ENCODE peak calls at places on chromosomes 6 and 20, in four cellular contexts. C is Right ventricle myocardium superior, S is lower lobe of right lung, L is type B pancreatic cell. R is an unnamed sample.

GRCh38 chr20:25039697-25040437 is 18.1 kb downstream of the ACSS1 start:
- DNase-seq in S (peak), C (peak), L (no peak), R (peak)

GRCh38 chr6:166989427-166990034 is 9.7 kb upstream of the CEP43 start:
- DNase-seq in S (no peak), L (no peak), C (no peak), R (no peak)

GRCh38 chr6:168636147-168636982 is 195.4 kb downstream of the SMOC2 start:
- DNase-seq in C (no peak), L (no peak), S (no peak), R (no peak)

GRCh38 chr20:50260480-50261221 is 70.0 kb downstream of the CEBPB start:
- DNase-seq in C (peak), L (no peak), S (peak), R (no peak)

GRCh38 chr6:36129889-36130671 is at the start of gene MAPK13:
- DNase-seq in S (peak), C (no peak), L (no peak), R (no peak)

GRCh38 chr6:33905081-33905609 is 101.3 kb upstream of the MLN start:
- DNase-seq in S (peak), C (no peak), L (no peak), R (no peak)

GRCh38 chr20:32387262-32387661 is 29.1 kb downstream of the ASXL1 start:
- DNase-seq in C (no peak), L (no peak), S (no peak), R (no peak)

GRCh38 chr6:157861814-157862213 is 38.8 kb downstream of the SNX9 start:
- DNase-seq in C (no peak), S (no peak), L (no peak), R (peak)

GRCh38 chr20:37349517-37350491 is 3.9 kb downstream of the SRC start:
- DNase-seq in L (no peak), C (no peak), S (no peak), R (no peak)

GRCh38 chr6:33620584-33621395 is at the start of gene ITPR3:
- DNase-seq in L (no peak), S (peak), C (peak), R (peak)

GRCh38 chr20:33925867-33926266 is 67.8 kb upstream of the RALY start:
- DNase-seq in S (no peak), C (no peak), L (no peak), R (no peak)

GRCh38 chr6:147507162-147508072 is 1.1 kb upstream of the SAMD5 start:
- DNase-seq in S (peak), L (no peak), C (no peak), R (no peak)

GRCh38 chr20:740162-740561 is 28.1 kb downstream of the SLC52A3 start:
- DNase-seq in S (no peak), L (no peak), C (no peak), R (no peak)

GRCh38 chr20:676967-677366 is 1.4 kb upstream of the SCRT2 start:
- DNase-seq in C (no peak), L (no peak), S (no peak), R (no peak)

GRCh38 chr6:30481213-30481964 is 7.9 kb upstream of the HLA-E start:
- DNase-seq in L (no peak), C (no peak), S (no peak), R (no peak)

GRCh38 chr20:50562262-50562701 is 52.1 kb downstream of the PTPN1 start:
- DNase-seq in S (peak), L (no peak), C (peak), R (no peak)

GRCh38 chr20:3843490-3843889 is 3.1 kb upstream of the MAVS start:
- DNase-seq in L (no peak), S (no peak), C (no peak), R (peak)

GRCh38 chr6:139336488-139336887 is 38.0 kb downstream of the CITED2 start:
- DNase-seq in S (no peak), L (no peak), C (peak), R (no peak)

GRCh38 chr6:82861121-82861520 is 204.5 kb downstream of the UBE3D start:
- DNase-seq in L (no peak), S (no peak), C (no peak), R (peak)